ENCODE peak calls at places on chromosomes 13 and 19, in four cellular contexts. Z, D, S and L are unnamed samples.

GRCh38 chr19:49073514-49074378 is 1.2 kb upstream of the KCNA7 start:
- DNase-seq in Z (peak), D (peak), S (no peak), L (no peak)

GRCh38 chr13:94701313-94702180 is 10.8 kb downstream of the SOX21 start:
- DNase-seq in Z (no peak), D (peak), S (no peak), L (no peak)

GRCh38 chr19:54307389-54307788 is 5.6 kb downstream of the LILRA5 start:
- DNase-seq in Z (no peak), S (no peak), D (no peak), L (no peak)

GRCh38 chr13:91722267-91722884 is 324.0 kb downstream of the GPC5 start:
- DNase-seq in Z (peak), S (no peak), D (no peak), L (peak)

GRCh38 chr19:58559275-58560006 is 1.0 kb upstream of the UBE2M start:
- DNase-seq in D (peak), Z (peak), S (no peak), L (peak)

GRCh38 chr13:45863716-45864590 is 12.4 kb upstream of the SIAH3 start:
- DNase-seq in S (no peak), D (no peak), Z (peak), L (no peak)

GRCh38 chr19:7356899-7357627 is 8.3 kb downstream of the ARHGEF18 start:
- DNase-seq in S (no peak), Z (no peak), D (no peak), L (no peak)

GRCh38 chr19:35066691-35067563 is 25.4 kb downstream of the HPN start:
- DNase-seq in S (peak), D (peak), Z (peak), L (peak)

GRCh38 chr13:79246575-79246949 is 159.5 kb downstream of the RBM26 start:
- DNase-seq in D (no peak), Z (no peak), S (no peak), L (no peak)

GRCh38 chr13:113034451-113035208 is 65.6 kb downstream of the MCF2L start:
- DNase-seq in S (no peak), D (peak), Z (peak), L (peak)

GRCh38 chr13:32261567-32261966 is 53.6 kb downstream of the ZAR1L start:
- DNase-seq in Z (peak), D (no peak), S (no peak), L (peak)

GRCh38 chr13:24212674-24213073 is 52.2 kb downstream of the SPATA13 start:
- DNase-seq in Z (no peak), S (no peak), D (no peak), L (no peak)

GRCh38 chr19:29264897-29265296 is 51.9 kb upstream of the UQCRFS1 start:
- DNase-seq in S (no peak), Z (no peak), D (no peak), L (no peak)

GRCh38 chr13:108176685-108177274 is 38.6 kb downstream of the LIG4 start:
- DNase-seq in S (no peak), Z (peak), D (no peak), L (peak)

DNA sequence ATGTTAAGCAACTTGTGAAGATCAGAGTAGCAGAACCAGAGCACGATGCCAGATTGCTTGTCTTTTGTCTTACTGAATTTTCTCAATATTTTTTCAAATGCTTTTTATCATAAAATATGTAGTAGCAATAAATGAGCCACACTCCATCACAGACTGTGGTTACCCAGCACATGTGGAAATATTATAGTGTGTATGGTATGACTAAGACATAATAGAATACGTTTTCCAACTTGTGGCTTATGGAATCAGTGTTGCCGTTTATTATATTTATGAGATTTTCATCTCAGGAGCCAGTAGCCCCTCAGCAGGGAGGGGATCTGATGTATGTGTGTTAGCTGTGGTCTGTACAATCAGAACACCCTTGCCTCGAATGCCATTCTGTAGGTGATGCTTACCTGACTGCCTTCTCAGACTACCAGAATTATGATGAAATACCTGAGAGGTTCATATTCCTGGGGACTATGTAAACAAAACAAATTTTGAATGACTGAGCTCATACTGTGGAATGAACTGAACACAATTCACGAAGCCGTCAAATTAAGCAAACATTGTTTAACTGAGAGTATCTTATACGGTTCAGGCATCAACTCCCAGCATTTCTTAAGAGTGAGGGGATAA is 1.9 kb downstream of the SCEL start:
- DNase-seq in Z (no peak), D (no peak), S (no peak), L (no peak)
- H3K56ac ChIP-seq in Z (no peak), D (no peak), S (no peak), L (no peak)

GRCh38 chr19:33699754-33700407 is 78.1 kb downstream of the CHST8 start:
- DNase-seq in S (no peak), D (no peak), Z (no peak), L (no peak)
- H3K56ac ChIP-seq in S (no peak), D (no peak), Z (no peak), L (no peak)

GRCh38 chr19:17831419-17831888 is 10.1 kb upstream of the INSL3 start:
- DNase-seq in Z (no peak), S (no peak), D (peak), L (no peak)

GRCh38 chr19:17829855-17830566 is 8.7 kb upstream of the INSL3 start:
- DNase-seq in Z (peak), S (peak), D (peak), L (peak)

GRCh38 chr19:17832443-17833208 is 11.3 kb upstream of the INSL3 start:
- DNase-seq in Z (no peak), S (no peak), D (no peak), L (no peak)

GRCh38 chr19:17834350-17835181 is 13.2 kb downstream of the JAK3 start:
- DNase-seq in S (no peak), Z (peak), D (peak), L (no peak)

GRCh38 chr19:17830567-17831418 is 9.5 kb upstream of the INSL3 start:
- DNase-seq in Z (peak), D (peak), S (peak), L (peak)
- H3K56ac ChIP-seq in Z (peak), D (no peak), S (peak), L (no peak)

GRCh38 chr19:51809787-51810186 is 14.8 kb downstream of the FPR3 start:
- DNase-seq in D (no peak), Z (no peak), S (no peak), L (no peak)

GRCh38 chr19:51808333-51808986 is 13.5 kb downstream of the FPR3 start:
- DNase-seq in Z (no peak), D (no peak), S (no peak), L (no peak)

GRCh38 chr19:51807925-51808324 is 13.0 kb downstream of the FPR3 start:
- DNase-seq in S (no peak), D (no peak), Z (no peak), L (no peak)

GRCh38 chr19:51811344-51811743 is 16.4 kb downstream of the FPR3 start:
- DNase-seq in D (no peak), S (no peak), Z (no peak), L (no peak)

DNA sequence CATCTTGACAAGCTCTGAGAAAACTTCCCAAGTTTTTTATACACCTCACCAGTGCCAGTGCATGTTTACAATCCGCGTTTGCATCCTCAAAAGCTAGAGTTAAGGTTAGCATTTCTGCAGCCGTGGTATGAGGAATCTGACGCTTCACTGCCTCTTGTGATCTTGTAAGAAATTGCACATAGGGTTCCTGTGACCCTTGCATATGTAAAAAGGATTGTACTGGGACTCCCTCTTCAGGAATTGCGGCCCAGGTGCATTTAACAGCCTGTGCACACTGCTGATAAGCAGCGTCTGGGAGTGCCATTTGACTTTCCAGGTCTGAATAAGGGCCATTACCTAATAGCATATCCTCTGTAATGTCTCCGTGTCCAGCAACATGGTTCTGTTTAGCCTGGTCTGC is 15.3 kb downstream of the FPR3 start:
- DNase-seq in D (no peak), S (no peak), Z (no peak), L (no peak)
- H3K56ac ChIP-seq in D (no peak), S (no peak), Z (no peak), L (no peak)

GRCh38 chr13:93029536-93029935 is 197.1 kb upstream of the GPC6 start:
- DNase-seq in D (no peak), S (no peak), Z (no peak), L (peak)
- H3K56ac ChIP-seq in D (no peak), S (no peak), Z (no peak), L (no peak)

GRCh38 chr13:73303858-73304257 is 245.1 kb downstream of the KLF5 start:
- DNase-seq in D (peak), Z (peak), S (peak), L (peak)
- H3K56ac ChIP-seq in D (no peak), Z (no peak), S (no peak), L (no peak)

GRCh38 chr19:46209051-46209450 is 20.5 kb upstream of the IGFL1 start:
- DNase-seq in S (no peak), Z (no peak), D (no peak), L (no peak)

GRCh38 chr19:46210634-46211033 is 18.9 kb upstream of the IGFL1 start:
- DNase-seq in D (no peak), S (no peak), Z (no peak), L (no peak)

GRCh38 chr19:46213156-46213555 is 16.4 kb upstream of the IGFL1 start:
- DNase-seq in D (no peak), Z (peak), S (no peak), L (no peak)

GRCh38 chr19:46213806-46214205 is 15.7 kb upstream of the IGFL1 start:
- DNase-seq in Z (no peak), S (no peak), D (no peak), L (no peak)

DNA sequence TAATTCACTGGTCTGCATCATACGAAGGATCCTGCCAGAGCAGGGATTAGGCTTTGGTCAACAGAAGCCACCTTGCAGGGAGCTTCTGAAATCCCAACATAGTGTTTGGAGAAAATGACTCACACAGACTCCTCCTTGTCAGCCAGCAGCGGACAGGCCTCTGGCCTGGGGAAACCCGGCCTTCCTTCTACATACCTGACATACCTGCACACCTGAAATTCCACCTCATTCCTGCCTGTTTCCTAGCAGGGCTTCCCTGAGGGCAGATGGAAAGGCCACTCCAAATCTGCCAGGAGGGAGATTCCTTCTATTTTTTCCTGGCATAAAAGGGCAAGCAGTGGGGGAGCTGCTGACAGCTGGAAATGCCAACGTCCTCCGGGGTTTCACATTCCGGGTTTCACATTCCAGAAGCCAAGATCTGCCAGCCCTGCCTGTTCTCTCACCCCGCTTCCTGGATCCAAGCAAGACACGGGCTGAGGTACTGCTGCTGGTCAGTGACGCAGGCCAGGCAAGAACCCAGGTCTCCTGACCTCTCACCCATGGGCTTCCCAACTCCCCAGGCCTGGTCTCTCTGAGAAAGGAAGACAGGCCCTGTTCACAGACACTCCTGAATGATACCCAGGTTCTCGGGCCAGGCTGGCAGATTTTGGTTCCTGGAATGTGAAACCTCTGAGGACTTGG is 18.2 kb upstream of the IGFL1 start:
- DNase-seq in S (peak), D (peak), Z (peak), L (no peak)
- H3K56ac ChIP-seq in S (no peak), D (no peak), Z (no peak), L (no peak)